ENCODE peak calls at places on chromosomes 6 and 20, in four cellular contexts. O is IMR-90, V is mesendoderm, U is H1. M is an unnamed sample.

GRCh38 chr6:132484680-132485018 is 28.3 kb downstream of the STX7 start:
- DNase-seq in O (no peak), V (no peak), U (no peak), M (no peak)

GRCh38 chr6:53361549-53362031 is 12.8 kb upstream of the ELOVL5 start:
- DNase-seq in O (peak), V (peak), U (no peak), M (no peak)

GRCh38 chr20:59676877-59677140 is 72.5 kb downstream of the PHACTR3 start:
- DNase-seq in O (no peak), V (no peak), U (no peak), M (no peak)

GRCh38 chr20:19605759-19606158 is 152.3 kb upstream of the RIN2 start:
- DNase-seq in O (no peak), V (no peak), U (no peak), M (no peak)

GRCh38 chr6:84330325-84330724 is 102.9 kb upstream of the CEP162 start:
- DNase-seq in O (no peak), V (no peak), U (no peak), M (no peak)

GRCh38 chr20:20477444-20478041 is 109.6 kb downstream of the INSM1 start:
- DNase-seq in O (no peak), V (no peak), U (no peak), M (no peak)

GRCh38 chr6:44489912-44490604 is 102.6 kb downstream of the CDC5L start:
- DNase-seq in O (peak), V (no peak), U (no peak), M (no peak)

GRCh38 chr6:143556529-143556928 is 45.0 kb upstream of the FUCA2 start:
- DNase-seq in O (peak), V (peak), U (peak), M (no peak)

GRCh38 chr6:52995913-52996685 is 1.0 kb upstream of the GSTA4 start:
- DNase-seq in O (peak), V (peak), U (peak), M (peak)

GRCh38 chr6:134182528-134182927 is 130.1 kb upstream of the SLC2A12 start:
- DNase-seq in O (no peak), V (peak), U (no peak), M (no peak)

GRCh38 chr20:25030649-25031026 is 27.3 kb downstream of the ACSS1 start:
- DNase-seq in O (no peak), V (no peak), U (no peak), M (no peak)

GRCh38 chr6:157095569-157095968 is 227.8 kb downstream of the TMEM242 start:
- DNase-seq in O (no peak), V (no peak), U (no peak), M (no peak)

GRCh38 chr6:170178561-170179477 is 112.1 kb downstream of the DLL1 start:
- DNase-seq in O (peak), V (no peak), U (peak), M (peak)

GRCh38 chr6:91653954-91654843 is 1067.3 kb upstream of the MAP3K7 start:
- DNase-seq in O (no peak), V (peak), U (no peak), M (peak)

GRCh38 chr6:152129606-152130249 is 322.2 kb downstream of the ESR1 start:
- DNase-seq in O (peak), V (peak), U (no peak), M (peak)

GRCh38 chr6:74075323-74075722 is 379.3 kb downstream of the CD109 start:
- DNase-seq in O (peak), V (peak), U (no peak), M (no peak)

GRCh38 chr6:21454262-21454661 is 139.3 kb upstream of the SOX4 start:
- DNase-seq in O (no peak), V (no peak), U (no peak), M (no peak)

GRCh38 chr6:84651583-84651982 is 112.8 kb downstream of the TBX18 start:
- DNase-seq in O (no peak), V (peak), U (no peak), M (no peak)

GRCh38 chr20:35311409-35311808 is 19.2 kb upstream of the FAM83C start:
- DNase-seq in O (peak), V (peak), U (no peak), M (peak)

GRCh38 chr20:59822291-59823029 is 111.0 kb downstream of the SYCP2 start:
- DNase-seq in O (no peak), V (no peak), U (peak), M (peak)

GRCh38 chr6:121771937-121772717 is 336.7 kb downstream of the GJA1 start:
- DNase-seq in O (no peak), V (no peak), U (no peak), M (no peak)

GRCh38 chr20:37693203-37693602 is 627 bp upstream of the CTNNBL1 start:
- DNase-seq in O (no peak), V (no peak), U (no peak), M (no peak)

GRCh38 chr6:107539409-107539808 is 49.5 kb downstream of the SOBP start:
- DNase-seq in O (no peak), V (no peak), U (no peak), M (no peak)

DNA sequence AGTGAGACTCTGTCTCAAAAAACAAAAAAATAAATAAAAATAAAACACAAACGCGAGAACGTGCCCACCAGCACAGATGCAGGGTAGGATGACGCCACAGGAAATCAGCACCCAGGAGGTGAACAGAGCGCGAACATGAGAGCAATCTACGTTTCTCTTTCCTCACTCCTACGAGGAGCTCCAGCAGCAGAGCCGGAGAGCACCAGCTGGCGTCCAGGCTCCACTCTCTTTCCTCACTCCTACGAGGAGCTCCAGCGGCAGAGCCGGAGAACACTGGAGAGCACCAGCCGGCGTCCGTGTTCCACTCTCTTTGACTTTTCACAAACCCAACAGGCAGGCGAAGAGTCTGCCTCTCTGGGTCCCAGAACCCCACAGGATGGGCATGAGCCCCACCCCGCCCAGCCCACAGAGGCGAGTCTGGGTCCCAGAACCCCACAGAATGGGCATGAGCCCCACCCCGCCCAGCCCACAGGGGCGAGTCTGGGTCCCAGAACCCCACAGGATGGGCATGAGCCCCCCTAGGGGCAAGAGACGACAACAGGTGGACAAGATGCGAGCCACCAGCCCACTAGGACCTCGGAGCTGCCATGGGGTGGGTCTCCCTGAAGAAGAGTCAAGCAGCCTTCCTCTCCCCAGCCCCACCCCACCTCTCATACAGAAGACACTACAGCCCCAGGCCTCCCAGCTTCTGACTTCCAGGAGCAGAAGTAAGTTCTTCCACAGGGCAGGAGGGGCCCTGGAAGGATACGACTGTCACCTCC is 20.2 kb downstream of the ZBTB46 start:
- DNase-seq in O (no peak), V (no peak), U (no peak), M (no peak)
- H4K5ac ChIP-seq in O (no peak), V (no peak), U (no peak), M (no peak)

DNA sequence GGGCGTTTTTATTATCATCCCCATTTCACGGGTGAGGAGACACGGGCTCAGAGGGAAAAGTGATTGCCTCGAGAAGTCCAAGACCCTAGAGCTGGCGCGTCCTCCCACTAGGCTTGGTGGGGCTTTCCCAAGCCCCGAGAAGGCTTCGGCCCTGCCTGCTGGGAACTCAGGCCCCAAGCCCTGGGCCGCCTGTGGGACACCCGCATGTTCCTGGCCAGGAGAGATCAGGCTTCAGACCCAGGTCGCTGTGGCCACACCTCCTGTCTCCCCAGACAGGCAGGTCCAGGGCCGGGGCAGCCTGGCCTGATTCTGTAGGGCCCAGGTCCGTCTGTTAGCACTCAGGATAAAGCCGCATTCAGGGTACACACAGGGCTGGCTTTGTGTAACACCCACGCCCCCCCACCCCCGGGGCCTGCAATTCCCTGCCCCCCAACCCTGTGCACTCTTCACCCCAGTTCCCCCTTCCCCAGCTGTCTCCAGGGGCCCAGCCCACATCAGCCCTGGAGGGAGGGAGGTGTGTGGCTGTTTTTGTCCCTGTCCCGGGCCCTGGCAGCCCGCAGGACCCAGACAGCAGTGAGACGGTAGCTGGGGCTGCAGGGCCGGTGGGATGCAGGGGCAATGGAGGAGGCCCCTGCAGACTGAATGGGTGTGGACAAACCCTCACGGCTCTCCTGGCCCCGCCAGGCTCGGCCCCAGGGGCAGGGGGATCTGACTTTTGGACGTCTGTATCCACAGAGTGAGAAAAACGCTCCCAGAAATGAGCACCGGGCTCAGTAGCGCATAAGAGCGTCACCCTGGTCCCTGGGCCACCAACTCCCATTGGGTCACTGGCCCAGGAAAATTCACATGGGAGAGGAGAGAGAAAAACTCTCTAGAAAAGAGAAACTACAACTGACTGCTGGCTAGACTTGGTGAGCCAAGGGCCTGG is 42.4 kb upstream of the ZBP1 start:
- DNase-seq in O (no peak), V (no peak), U (peak), M (peak)
- H4K8ac ChIP-seq in O (no peak), V (no peak), U (peak), M (no peak)

GRCh38 chr20:32274359-32274758 is 3.1 kb upstream of the KIF3B start:
- DNase-seq in O (no peak), V (no peak), U (no peak), M (no peak)

GRCh38 chr20:32278199-32278643 is 770 bp downstream of the KIF3B start:
- DNase-seq in O (peak), V (peak), U (no peak), M (no peak)

GRCh38 chr20:32282461-32282860 is 5.0 kb downstream of the KIF3B start:
- DNase-seq in O (no peak), V (no peak), U (no peak), M (no peak)

GRCh38 chr20:32281711-32282110 is 4.3 kb downstream of the KIF3B start:
- DNase-seq in O (no peak), V (no peak), U (no peak), M (no peak)

DNA sequence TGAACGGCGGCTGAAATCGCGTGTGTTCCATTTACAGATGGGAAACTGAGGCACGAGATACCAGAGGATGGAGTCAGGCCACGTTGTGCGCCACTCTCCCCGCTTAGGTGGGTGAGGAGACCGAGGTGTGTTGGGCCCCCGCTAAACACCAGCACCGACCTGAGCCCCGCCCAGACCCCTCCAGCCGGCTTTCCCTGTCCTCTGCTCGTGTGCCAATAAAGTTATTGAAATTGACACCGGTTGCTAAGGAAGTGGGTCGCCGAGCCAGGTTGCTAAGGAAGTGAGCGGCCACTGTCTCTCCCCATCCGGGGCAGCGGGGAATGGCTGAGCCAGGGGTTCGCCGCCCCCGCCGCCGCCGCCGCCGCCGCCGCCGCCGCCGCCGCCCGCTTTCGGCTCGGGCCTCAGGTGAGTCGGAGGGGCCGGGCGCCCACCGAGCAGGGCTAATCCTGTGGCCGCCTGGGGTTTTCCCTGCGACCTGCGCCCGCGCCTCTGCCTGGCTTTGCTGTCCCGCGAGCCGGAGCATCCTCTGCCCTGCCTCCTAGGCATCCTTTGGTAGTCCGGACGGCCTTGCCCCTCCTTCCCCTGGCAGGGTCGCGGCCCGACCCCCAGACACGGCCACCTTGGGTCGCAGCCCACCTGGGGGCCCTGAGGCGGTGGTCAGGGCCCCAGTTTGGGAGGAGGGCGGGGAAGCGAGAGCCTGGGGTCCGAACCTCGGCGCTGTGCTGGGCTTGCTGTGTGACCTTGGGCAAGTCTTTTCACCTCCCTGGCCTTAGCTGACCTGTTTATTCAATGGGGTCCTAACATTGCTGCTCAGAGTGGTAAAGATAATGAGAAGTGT is at the start of gene KIF3B:
- DNase-seq in O (peak), V (peak), U (peak), M (peak)
- H3K4ac ChIP-seq in O (peak), V (peak), U (peak), M (no peak)

GRCh38 chr6:4057036-4057435 is 21.9 kb downstream of the FAM217A start:
- DNase-seq in O (no peak), V (no peak), U (no peak), M (no peak)

GRCh38 chr6:4059115-4059777 is 19.7 kb downstream of the FAM217A start:
- DNase-seq in O (peak), V (peak), U (no peak), M (no peak)

GRCh38 chr6:4055420-4056041 is 23.4 kb downstream of the FAM217A start:
- DNase-seq in O (peak), V (peak), U (no peak), M (no peak)
- H4K5ac ChIP-seq in O (no peak), V (no peak), U (no peak), M (no peak)

GRCh38 chr20:63548992-63549391 is 1.4 kb upstream of the SRMS start:
- DNase-seq in O (no peak), V (no peak), U (no peak), M (no peak)

GRCh38 chr20:63546686-63547483 is 664 bp downstream of the SRMS start:
- DNase-seq in O (no peak), V (no peak), U (no peak), M (no peak)

GRCh38 chr20:63546256-63546655 is 1.3 kb downstream of the SRMS start:
- DNase-seq in O (no peak), V (no peak), U (no peak), M (no peak)

GRCh38 chr20:63548542-63548941 is 993 bp upstream of the SRMS start:
- DNase-seq in O (no peak), V (no peak), U (no peak), M (no peak)

GRCh38 chr20:63547484-63548480 is at the start of gene SRMS:
- DNase-seq in O (no peak), V (peak), U (no peak), M (peak)
- H4K8ac ChIP-seq in O (no peak), V (no peak), U (peak), M (no peak)

GRCh38 chr20:50320005-50320909 is 129.6 kb downstream of the CEBPB start:
- DNase-seq in O (no peak), V (peak), U (no peak), M (no peak)
- H3K4ac ChIP-seq in O (peak), V (no peak), U (no peak), M (no peak)

GRCh38 chr6:155297669-155298068 is 16.6 kb downstream of the TFB1M start:
- DNase-seq in O (no peak), V (peak), U (no peak), M (no peak)
- H4K5ac ChIP-seq in O (no peak), V (no peak), U (no peak), M (no peak)

GRCh38 chr6:140050232-140050995 is 676.0 kb upstream of the CITED2 start:
- DNase-seq in O (peak), V (peak), U (no peak), M (no peak)
- H4K8ac ChIP-seq in O (peak), V (no peak), U (no peak), M (no peak)

DNA sequence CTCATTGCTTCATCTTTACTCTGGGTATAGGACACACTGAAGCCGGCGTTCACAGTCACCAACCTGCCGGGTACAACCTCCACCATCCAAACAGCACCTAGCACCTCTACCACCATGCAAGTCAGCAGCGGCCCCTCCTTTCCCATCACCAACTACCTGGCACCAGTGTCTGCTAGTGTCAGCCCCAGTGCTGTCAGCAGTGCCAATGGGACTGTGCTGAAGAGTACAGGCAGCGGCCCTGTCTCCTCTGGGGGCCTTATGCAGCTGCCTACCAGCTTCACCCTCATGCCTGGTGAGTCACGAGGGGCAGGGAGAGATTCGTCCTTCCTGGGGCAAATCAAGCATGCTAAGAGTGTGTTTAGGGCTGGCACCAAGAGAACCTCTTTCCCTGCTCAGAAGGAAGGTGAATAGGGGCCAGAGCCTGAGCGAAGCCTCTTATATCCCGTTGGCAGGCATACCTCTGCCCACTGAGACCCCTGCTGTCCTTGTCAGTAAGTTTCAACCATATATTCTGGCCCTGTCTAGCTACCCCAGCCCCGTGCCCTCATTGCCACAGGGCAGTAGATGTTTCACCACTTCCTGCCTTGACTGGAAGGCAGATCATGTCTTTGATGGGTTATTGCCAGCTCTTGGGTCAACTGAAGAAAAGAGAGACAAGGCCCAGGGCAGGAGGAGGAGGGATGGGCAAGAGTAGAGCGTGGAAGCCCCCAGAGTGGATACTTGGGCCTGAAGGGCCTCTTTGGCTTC is 4.8 kb downstream of the SRF start:
- DNase-seq in O (no peak), V (no peak), U (no peak), M (no peak)
- H3K4ac ChIP-seq in O (peak), V (no peak), U (no peak), M (no peak)

DNA sequence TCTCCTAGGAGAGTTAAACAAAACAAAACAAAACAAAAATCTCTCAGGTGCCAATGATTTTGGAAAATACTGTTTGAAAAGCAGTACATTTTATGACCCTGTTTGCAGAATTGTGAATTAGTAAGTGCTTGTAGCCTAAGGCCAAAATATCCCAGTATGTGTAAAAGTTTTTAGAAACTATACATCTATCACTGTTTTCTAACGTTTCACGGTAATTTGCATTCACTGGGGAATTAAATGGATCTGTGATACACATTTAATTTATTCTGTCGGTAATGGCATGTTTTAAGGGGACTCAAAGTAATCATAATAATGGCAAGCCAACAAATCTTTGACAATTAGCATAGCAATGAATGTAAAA is 95.6 kb upstream of the FAM184A start:
- DNase-seq in O (no peak), V (no peak), U (no peak), M (no peak)
- H4K5ac ChIP-seq in O (no peak), V (no peak), U (no peak), M (no peak)